ENCODE peak calls at places on chromosomes 4 and X, in seven cellular contexts. One of them, this sample, is unnamed.

GRCh38 chr4:151031831-151032605 is 16.9 kb upstream of the LRBA start:
- DNase-seq in WTC11: no peak
- DNase-seq in mesothelial cell of epicardium: no peak
- DNase-seq in neural crest cell: no peak
- DNase-seq in ascending aorta: no peak
- DNase-seq in left ventricle myocardium inferior: no peak
- DNase-seq in uterus: no peak
- DNase-seq in this sample: no peak

GRCh38 chrX:136684120-136684519 is 36.2 kb downstream of the CD40LG start:
- DNase-seq in neural crest cell: no peak
- DNase-seq in ascending aorta: no peak
- DNase-seq in uterus: no peak
- DNase-seq in WTC11: no peak
- DNase-seq in mesothelial cell of epicardium: no peak
- DNase-seq in left ventricle myocardium inferior: no peak
- DNase-seq in this sample: no peak

GRCh38 chr4:184762100-184762499 is 28.2 kb upstream of the CENPU start:
- DNase-seq in neural crest cell: no peak
- DNase-seq in ascending aorta: peak; percentile 19
- DNase-seq in left ventricle myocardium inferior: no peak
- DNase-seq in uterus: no peak
- DNase-seq in mesothelial cell of epicardium: no peak
- DNase-seq in WTC11: no peak
- DNase-seq in this sample: no peak

GRCh38 chr4:13763707-13764106 is 136.2 kb upstream of the BOD1L1 start:
- DNase-seq in left ventricle myocardium inferior: no peak
- DNase-seq in neural crest cell: no peak
- DNase-seq in uterus: no peak
- DNase-seq in ascending aorta: no peak
- DNase-seq in mesothelial cell of epicardium: no peak
- DNase-seq in WTC11: no peak
- DNase-seq in this sample: no peak

GRCh38 chrX:15751160-15751819 is 13.2 kb downstream of the CA5B start:
- DNase-seq in neural crest cell: no peak
- DNase-seq in uterus: no peak
- DNase-seq in mesothelial cell of epicardium: no peak
- DNase-seq in ascending aorta: no peak
- DNase-seq in WTC11: no peak
- DNase-seq in left ventricle myocardium inferior: no peak
- DNase-seq in this sample: no peak

GRCh38 chr4:176185068-176185467 is 10.3 kb downstream of the SPATA4 start:
- DNase-seq in left ventricle myocardium inferior: no peak
- DNase-seq in neural crest cell: no peak
- DNase-seq in uterus: no peak
- DNase-seq in ascending aorta: no peak
- DNase-seq in WTC11: no peak
- DNase-seq in mesothelial cell of epicardium: no peak
- DNase-seq in this sample: no peak

GRCh38 chrX:40175416-40176255 is 77.9 kb upstream of the BCOR start:
- DNase-seq in uterus: peak; percentile 66
- DNase-seq in neural crest cell: peak; percentile 23
- DNase-seq in WTC11: peak; percentile 34
- DNase-seq in left ventricle myocardium inferior: peak; percentile 74
- DNase-seq in mesothelial cell of epicardium: no peak
- DNase-seq in ascending aorta: peak; percentile 86
- DNase-seq in this sample: peak; percentile 69

GRCh38 chr4:7648813-7649395 is 214.2 kb upstream of the PSAPL1 start:
- DNase-seq in left ventricle myocardium inferior: no peak
- DNase-seq in mesothelial cell of epicardium: no peak
- DNase-seq in neural crest cell: no peak
- DNase-seq in uterus: no peak
- DNase-seq in WTC11: no peak
- DNase-seq in ascending aorta: no peak
- DNase-seq in this sample: no peak

GRCh38 chrX:118368398-118368797 is 22.5 kb downstream of the WDR44 start:
- DNase-seq in mesothelial cell of epicardium: no peak
- DNase-seq in neural crest cell: no peak
- DNase-seq in uterus: no peak
- DNase-seq in WTC11: no peak
- DNase-seq in left ventricle myocardium inferior: no peak
- DNase-seq in ascending aorta: no peak
- DNase-seq in this sample: no peak

GRCh38 chr4:171880136-171880535 is 66.9 kb downstream of the GALNTL6 start:
- DNase-seq in neural crest cell: no peak
- DNase-seq in uterus: no peak
- DNase-seq in left ventricle myocardium inferior: no peak
- DNase-seq in WTC11: no peak
- DNase-seq in ascending aorta: no peak
- DNase-seq in mesothelial cell of epicardium: no peak
- DNase-seq in this sample: no peak

GRCh38 chr4:38667005-38667771 is 3.2 kb downstream of the KLF3 start:
- DNase-seq in mesothelial cell of epicardium: no peak
- DNase-seq in WTC11: peak; percentile 65
- DNase-seq in uterus: peak; percentile 74
- DNase-seq in neural crest cell: peak; percentile 52
- DNase-seq in left ventricle myocardium inferior: peak; percentile 58
- DNase-seq in ascending aorta: peak; percentile 95
- DNase-seq in this sample: no peak

GRCh38 chrX:13903405-13903804 is 86.5 kb upstream of the GPM6B start:
- DNase-seq in WTC11: no peak
- DNase-seq in mesothelial cell of epicardium: no peak
- DNase-seq in neural crest cell: no peak
- DNase-seq in uterus: no peak
- DNase-seq in ascending aorta: no peak
- DNase-seq in left ventricle myocardium inferior: no peak
- DNase-seq in this sample: no peak

GRCh38 chrX:10233696-10234095 is 76.9 kb downstream of the CLCN4 start:
- DNase-seq in left ventricle myocardium inferior: no peak
- DNase-seq in mesothelial cell of epicardium: no peak
- DNase-seq in uterus: no peak
- DNase-seq in WTC11: no peak
- DNase-seq in neural crest cell: no peak
- DNase-seq in ascending aorta: no peak
- DNase-seq in this sample: no peak

GRCh38 chrX:152154050-152154449 is 15.7 kb upstream of the MAGEA10 start:
- DNase-seq in left ventricle myocardium inferior: no peak
- DNase-seq in uterus: no peak
- DNase-seq in WTC11: no peak
- DNase-seq in neural crest cell: no peak
- DNase-seq in mesothelial cell of epicardium: no peak
- DNase-seq in ascending aorta: no peak
- DNase-seq in this sample: no peak

GRCh38 chr4:74006009-74006476 is 7.6 kb upstream of the CXCL5 start:
- DNase-seq in left ventricle myocardium inferior: no peak
- DNase-seq in uterus: no peak
- DNase-seq in mesothelial cell of epicardium: no peak
- DNase-seq in neural crest cell: no peak
- DNase-seq in ascending aorta: no peak
- DNase-seq in WTC11: no peak
- DNase-seq in this sample: no peak

GRCh38 chrX:119512145-119512800 is 44.0 kb downstream of the SLC25A5 start:
- DNase-seq in WTC11: peak; percentile 61
- DNase-seq in uterus: peak; percentile 17
- DNase-seq in neural crest cell: peak; percentile 18
- DNase-seq in mesothelial cell of epicardium: no peak
- DNase-seq in left ventricle myocardium inferior: peak; percentile 29
- DNase-seq in ascending aorta: peak; percentile 73
- DNase-seq in this sample: no peak

GRCh38 chr4:76199664-76200211 is 13.9 kb downstream of the SCARB2 start:
- DNase-seq in uterus: no peak
- DNase-seq in neural crest cell: no peak
- DNase-seq in mesothelial cell of epicardium: no peak
- DNase-seq in left ventricle myocardium inferior: peak; percentile 29
- DNase-seq in WTC11: peak; percentile 40
- DNase-seq in ascending aorta: no peak
- DNase-seq in this sample: peak; percentile 52

GRCh38 chrX:154013614-154014360 is 5.9 kb downstream of the IRAK1 start:
- DNase-seq in neural crest cell: peak; percentile 47
- DNase-seq in ascending aorta: no peak
- DNase-seq in mesothelial cell of epicardium: no peak
- DNase-seq in left ventricle myocardium inferior: no peak
- DNase-seq in uterus: peak; percentile 46
- DNase-seq in WTC11: peak; percentile 55
- DNase-seq in this sample: peak; percentile 32

GRCh38 chrX:15321447-15321846 is 6.0 kb upstream of the ASB11 start:
- DNase-seq in uterus: no peak
- DNase-seq in ascending aorta: no peak
- DNase-seq in WTC11: no peak
- DNase-seq in mesothelial cell of epicardium: no peak
- DNase-seq in left ventricle myocardium inferior: no peak
- DNase-seq in neural crest cell: no peak
- DNase-seq in this sample: no peak

GRCh38 chr4:80016506-80016905 is 56.5 kb downstream of the ANTXR2 start:
- DNase-seq in neural crest cell: no peak
- DNase-seq in mesothelial cell of epicardium: no peak
- DNase-seq in uterus: no peak
- DNase-seq in left ventricle myocardium inferior: no peak
- DNase-seq in WTC11: no peak
- DNase-seq in ascending aorta: no peak
- DNase-seq in this sample: no peak

GRCh38 chrX:135707880-135708279 is 5.6 kb upstream of the CT45A1 start:
- DNase-seq in neural crest cell: peak; percentile 26
- DNase-seq in left ventricle myocardium inferior: no peak
- DNase-seq in mesothelial cell of epicardium: no peak
- DNase-seq in uterus: no peak
- DNase-seq in ascending aorta: no peak
- DNase-seq in WTC11: peak; percentile 83
- DNase-seq in this sample: no peak

GRCh38 chrX:1246816-1247215 is 21.8 kb upstream of the CSF2RA start:
- DNase-seq in uterus: peak; percentile 22
- DNase-seq in neural crest cell: peak; percentile 86
- DNase-seq in mesothelial cell of epicardium: peak; percentile 32
- DNase-seq in WTC11: peak; percentile 88
- DNase-seq in ascending aorta: peak; percentile 74
- DNase-seq in left ventricle myocardium inferior: peak; percentile 74
- DNase-seq in this sample: peak; percentile 71

GRCh38 chr4:53654300-53654758 is 63.0 kb upstream of the LNX1 start:
- DNase-seq in left ventricle myocardium inferior: no peak
- DNase-seq in WTC11: no peak
- DNase-seq in mesothelial cell of epicardium: no peak
- DNase-seq in ascending aorta: peak; percentile 77
- DNase-seq in neural crest cell: no peak
- DNase-seq in uterus: peak; percentile 49
- DNase-seq in this sample: no peak

GRCh38 chr4:114734581-114734980 is 136.0 kb downstream of the UGT8 start:
- DNase-seq in ascending aorta: no peak
- DNase-seq in neural crest cell: no peak
- DNase-seq in left ventricle myocardium inferior: no peak
- DNase-seq in WTC11: no peak
- DNase-seq in uterus: no peak
- DNase-seq in mesothelial cell of epicardium: no peak
- DNase-seq in this sample: no peak

GRCh38 chr4:166091914-166092510 is 219.0 kb downstream of the TLL1 start:
- DNase-seq in WTC11: no peak
- DNase-seq in neural crest cell: no peak
- DNase-seq in mesothelial cell of epicardium: no peak
- DNase-seq in ascending aorta: no peak
- DNase-seq in left ventricle myocardium inferior: no peak
- DNase-seq in uterus: no peak
- DNase-seq in this sample: no peak

GRCh38 chrX:15434205-15434604 is 50.0 kb upstream of the VEGFD start:
- DNase-seq in ascending aorta: no peak
- DNase-seq in left ventricle myocardium inferior: no peak
- DNase-seq in neural crest cell: no peak
- DNase-seq in WTC11: no peak
- DNase-seq in uterus: no peak
- DNase-seq in mesothelial cell of epicardium: no peak
- DNase-seq in this sample: no peak

GRCh38 chr4:26762650-26763049 is 98.0 kb upstream of the STIM2 start:
- DNase-seq in neural crest cell: no peak
- DNase-seq in ascending aorta: no peak
- DNase-seq in left ventricle myocardium inferior: no peak
- DNase-seq in WTC11: no peak
- DNase-seq in mesothelial cell of epicardium: no peak
- DNase-seq in uterus: no peak
- DNase-seq in this sample: no peak

GRCh38 chrX:114774691-114775090 is 190.8 kb downstream of the HTR2C start:
- DNase-seq in WTC11: peak; percentile 28
- DNase-seq in left ventricle myocardium inferior: no peak
- DNase-seq in uterus: no peak
- DNase-seq in ascending aorta: no peak
- DNase-seq in neural crest cell: no peak
- DNase-seq in mesothelial cell of epicardium: no peak
- DNase-seq in this sample: no peak
- TF ChIP-seq CTCF in WTC11: no peak
- TF ChIP-seq CTCF in left ventricle myocardium inferior: peak; percentile 39
- TF ChIP-seq CTCF in uterus: no peak
- TF ChIP-seq CTCF in ascending aorta: no peak
- TF ChIP-seq CTCF in neural crest cell: no peak
- TF ChIP-seq CTCF in mesothelial cell of epicardium: no peak
- TF ChIP-seq CTCF in this sample: no peak

DNA sequence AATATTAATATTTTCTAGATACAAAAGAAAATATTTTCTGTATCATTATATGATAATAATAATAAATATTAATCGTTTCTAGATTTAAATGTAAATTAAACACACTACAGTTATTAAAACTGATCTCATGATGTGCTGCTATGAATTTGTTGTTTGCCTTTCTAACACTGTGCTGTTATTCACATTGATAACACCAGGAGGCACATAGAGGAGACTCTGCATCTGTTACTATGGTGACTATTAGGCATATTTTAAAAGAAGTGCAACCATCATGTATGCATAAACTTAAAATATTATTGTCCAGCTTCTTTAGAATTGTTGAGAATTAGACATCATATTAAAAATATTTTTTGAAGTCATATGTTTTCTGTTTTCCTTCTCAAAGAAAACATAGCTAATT is 11.8 kb upstream of the PDGFC start:
- DNase-seq in neural crest cell: no peak
- DNase-seq in ascending aorta: no peak
- DNase-seq in WTC11: no peak
- DNase-seq in mesothelial cell of epicardium: no peak
- DNase-seq in left ventricle myocardium inferior: no peak
- DNase-seq in uterus: no peak
- DNase-seq in this sample: no peak
- TF ChIP-seq CTCF in neural crest cell: peak; percentile 57
- TF ChIP-seq CTCF in ascending aorta: no peak
- TF ChIP-seq CTCF in WTC11: no peak
- TF ChIP-seq CTCF in mesothelial cell of epicardium: no peak
- TF ChIP-seq CTCF in left ventricle myocardium inferior: peak; percentile 41
- TF ChIP-seq CTCF in uterus: no peak
- TF ChIP-seq CTCF in this sample: no peak

GRCh38 chrX:46319750-46320149 is 225.5 kb downstream of the ZNF674 start:
- DNase-seq in ascending aorta: no peak
- DNase-seq in mesothelial cell of epicardium: no peak
- DNase-seq in neural crest cell: no peak
- DNase-seq in left ventricle myocardium inferior: no peak
- DNase-seq in WTC11: no peak
- DNase-seq in uterus: no peak
- DNase-seq in this sample: no peak
- TF ChIP-seq CTCF in ascending aorta: no peak
- TF ChIP-seq CTCF in mesothelial cell of epicardium: no peak
- TF ChIP-seq CTCF in neural crest cell: no peak
- TF ChIP-seq CTCF in left ventricle myocardium inferior: no peak
- TF ChIP-seq CTCF in WTC11: no peak
- TF ChIP-seq CTCF in uterus: no peak
- TF ChIP-seq CTCF in this sample: no peak

DNA sequence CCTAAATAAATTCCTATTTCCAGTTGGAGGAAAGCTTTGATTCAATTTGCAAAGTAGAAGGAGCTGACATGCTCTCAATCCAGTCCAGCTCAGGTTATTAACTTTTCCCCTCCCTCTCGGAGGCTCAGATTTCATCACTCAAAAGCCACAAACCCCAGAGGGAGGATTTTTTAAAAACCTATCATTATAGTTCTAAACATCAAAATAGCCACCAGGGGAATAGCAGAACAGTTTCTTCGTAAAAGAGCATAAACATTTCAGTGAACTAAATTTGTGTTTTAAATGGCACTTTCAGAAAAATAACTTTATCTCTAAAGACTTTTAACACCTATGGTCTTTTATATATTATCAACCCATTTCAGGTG is 8.8 kb downstream of the GPRIN3 start:
- DNase-seq in mesothelial cell of epicardium: no peak
- DNase-seq in uterus: no peak
- DNase-seq in ascending aorta: no peak
- DNase-seq in neural crest cell: no peak
- DNase-seq in WTC11: no peak
- DNase-seq in left ventricle myocardium inferior: no peak
- DNase-seq in this sample: no peak
- TF ChIP-seq CTCF in mesothelial cell of epicardium: no peak
- TF ChIP-seq CTCF in uterus: no peak
- TF ChIP-seq CTCF in ascending aorta: no peak
- TF ChIP-seq CTCF in neural crest cell: peak; percentile 25
- TF ChIP-seq CTCF in WTC11: no peak
- TF ChIP-seq CTCF in left ventricle myocardium inferior: no peak
- TF ChIP-seq CTCF in this sample: no peak

This sample was measured in activated B cell treated with CpG ODN at 0.5 μM for 24 hours.